ENCODE peak calls at places on chromosome 13, in seven cellular contexts. J, Z, I, X, E, L and S are unnamed samples.

GRCh38 chr13:77386880-77387606 is 60.1 kb upstream of the MYCBP2 start:
- DNase-seq in J (peak), Z (no peak), I (peak), X (peak), E (no peak), L (no peak), S (no peak)

GRCh38 chr13:48155850-48156249 is 60.9 kb upstream of the MED4 start:
- DNase-seq in J (peak), Z (peak), I (no peak), X (peak), E (no peak), L (no peak), S (peak)

GRCh38 chr13:21852043-21852442 is 181.2 kb downstream of the FGF9 start:
- DNase-seq in J (no peak), Z (no peak), I (no peak), X (no peak), E (no peak), L (no peak), S (no peak)

GRCh38 chr13:106566682-106567420 is 1.1 kb downstream of the ARGLU1 start:
- DNase-seq in J (peak), Z (no peak), I (peak), X (peak), E (peak), L (peak), S (peak)

GRCh38 chr13:97798836-97799235 is 154.6 kb upstream of the IPO5 start:
- DNase-seq in J (no peak), Z (no peak), I (no peak), X (peak), E (no peak), L (no peak), S (no peak)

GRCh38 chr13:74771964-74772363 is 637.8 kb upstream of the KLF12 start:
- DNase-seq in J (peak), Z (no peak), I (peak), X (peak), E (no peak), L (no peak), S (peak)

GRCh38 chr13:74889321-74889720 is 592.6 kb downstream of the TBC1D4 start:
- DNase-seq in J (peak), Z (no peak), I (no peak), X (peak), E (no peak), L (no peak), S (no peak)

GRCh38 chr13:39787086-39787487 is 131.6 kb downstream of the COG6 start:
- DNase-seq in J (no peak), Z (no peak), I (no peak), X (no peak), E (no peak), L (no peak), S (no peak)

GRCh38 chr13:50909605-50910482 is at the start of gene RNASEH2B:
- DNase-seq in J (peak), Z (no peak), I (peak), X (peak), E (peak), L (peak), S (peak)

GRCh38 chr13:110308377-110309158 is 1.5 kb downstream of the COL4A2 start:
- DNase-seq in J (peak), Z (no peak), I (no peak), X (peak), E (peak), L (no peak), S (peak)

GRCh38 chr13:98835156-98835555 is 82.7 kb upstream of the SLC15A1 start:
- DNase-seq in J (no peak), Z (no peak), I (no peak), X (no peak), E (no peak), L (no peak), S (no peak)

GRCh38 chr13:113882266-113882627 is 18.4 kb upstream of the GAS6 start:
- DNase-seq in J (no peak), Z (no peak), I (no peak), X (no peak), E (no peak), L (no peak), S (no peak)

GRCh38 chr13:38641164-38641948 is 45.5 kb upstream of the FREM2 start:
- DNase-seq in J (peak), Z (no peak), I (no peak), X (no peak), E (peak), L (no peak), S (peak)

GRCh38 chr13:22114630-22115311 is 443.9 kb downstream of the FGF9 start:
- DNase-seq in J (no peak), Z (peak), I (no peak), X (peak), E (no peak), L (no peak), S (no peak)

GRCh38 chr13:72875233-72875632 is 93.3 kb downstream of the PIBF1 start:
- DNase-seq in J (no peak), Z (no peak), I (no peak), X (no peak), E (no peak), L (no peak), S (no peak)

GRCh38 chr13:42307461-42307860 is 35.5 kb downstream of the AKAP11 start:
- DNase-seq in J (no peak), Z (no peak), I (no peak), X (no peak), E (no peak), L (no peak), S (no peak)

GRCh38 chr13:31310781-31311180 is 111.0 kb downstream of the B3GLCT start:
- DNase-seq in J (no peak), Z (no peak), I (no peak), X (no peak), E (no peak), L (no peak), S (no peak)

GRCh38 chr13:60584976-60585375 is 188.0 kb downstream of the TDRD3 start:
- DNase-seq in J (no peak), Z (no peak), I (no peak), X (no peak), E (peak), L (no peak), S (no peak)